ENCODE peak calls at places on chromosomes 6 and 20, in ten cellular contexts. T is GM23338; F is BE2C; X is astrocyte; M is lower lobe of right lung; O is body of pancreas; V is CD4-positive, CD25-positive, alpha-beta regulatory T cell; H is BJ; K is SJSA1; Z is mesendoderm. U is an unnamed sample. For H3K27me3, the result is how much of the 10 kb centered on the place peaks cover.

GRCh38 chr6:139883776-139884175 is 509.3 kb upstream of the CITED2 start:
- DNase-seq in T (no peak), F (no peak), X (peak), M (no peak), O (no peak), V (no peak), H (no peak), K (no peak), Z (peak), U (no peak)

GRCh38 chr6:47400581-47400980 is 77.0 kb upstream of the CD2AP start:
- DNase-seq in T (no peak), F (no peak), X (no peak), M (no peak), O (no peak), V (no peak), H (no peak), K (no peak), Z (no peak), U (no peak)

GRCh38 chr6:34852406-34853085 is 35.3 kb downstream of the TAF11 start:
- DNase-seq in T (peak), F (no peak), X (no peak), M (no peak), O (no peak), V (no peak), H (no peak), K (no peak), Z (no peak), U (no peak)

GRCh38 chr6:170473226-170473789 is 79.8 kb downstream of the PSMB1 start:
- DNase-seq in T (no peak), F (no peak), X (no peak), M (no peak), O (no peak), V (no peak), H (no peak), K (no peak), Z (no peak), U (no peak)

GRCh38 chr6:121382467-121383121 is 48.3 kb upstream of the TBC1D32 start:
- DNase-seq in T (no peak), F (peak), X (no peak), M (no peak), O (peak), V (no peak), H (no peak), K (no peak), Z (peak), U (no peak)

GRCh38 chr6:128516514-128516898 is 3.9 kb downstream of the PTPRK start:
- DNase-seq in T (peak), F (peak), X (no peak), M (no peak), O (no peak), V (no peak), H (no peak), K (no peak), Z (peak), U (no peak)

GRCh38 chr20:54115172-54115854 is 44.9 kb upstream of the BCAS1 start:
- DNase-seq in T (no peak), F (no peak), X (no peak), M (peak), O (no peak), V (no peak), H (no peak), K (no peak), Z (no peak), U (peak)

GRCh38 chr6:1526689-1527088 is 83.0 kb upstream of the FOXC1 start:
- DNase-seq in T (no peak), F (no peak), X (peak), M (no peak), O (peak), V (peak), H (no peak), K (no peak), Z (no peak), U (no peak)

GRCh38 chr20:5090191-5090590 is 29.6 kb downstream of the PCNA start:
- DNase-seq in T (peak), F (no peak), X (no peak), M (no peak), O (no peak), V (peak), H (no peak), K (no peak), Z (no peak), U (peak)

GRCh38 chr6:163415620-163416379 is 1.3 kb downstream of the QKI start:
- DNase-seq in T (peak), F (peak), X (peak), M (peak), O (peak), V (peak), H (no peak), K (no peak), Z (peak), U (peak)

DNA sequence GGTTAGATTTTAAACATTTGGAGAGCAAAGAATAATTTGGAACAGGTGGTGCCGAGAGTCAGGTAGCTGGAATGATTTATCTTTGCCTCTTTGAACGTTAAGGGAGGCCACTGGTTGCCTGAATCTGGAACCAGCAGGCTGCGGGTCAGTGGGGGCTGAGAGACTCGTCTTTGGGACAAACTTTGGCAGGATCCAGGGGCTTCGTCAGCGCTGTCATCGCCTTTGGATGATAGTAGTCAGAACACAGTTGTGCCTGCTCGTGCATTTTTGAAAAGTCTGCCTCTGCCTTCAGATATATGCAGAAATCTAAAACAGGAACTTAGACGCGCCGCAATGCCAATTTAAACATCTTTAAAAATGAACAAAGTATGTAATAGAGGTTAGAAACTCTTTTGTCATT is 5.0 kb downstream of the EYA2 start:
- DNase-seq in T (no peak), F (no peak), X (no peak), M (no peak), O (no peak), V (no peak), H (no peak), K (no peak), Z (no peak), U (no peak)
- H3K27me3 ChIP-seq in T (under half), F (half or more), X (half or more), M (under half), O (under half), V (under half), H (under half), K (half or more), Z (under half), U (under half)

DNA sequence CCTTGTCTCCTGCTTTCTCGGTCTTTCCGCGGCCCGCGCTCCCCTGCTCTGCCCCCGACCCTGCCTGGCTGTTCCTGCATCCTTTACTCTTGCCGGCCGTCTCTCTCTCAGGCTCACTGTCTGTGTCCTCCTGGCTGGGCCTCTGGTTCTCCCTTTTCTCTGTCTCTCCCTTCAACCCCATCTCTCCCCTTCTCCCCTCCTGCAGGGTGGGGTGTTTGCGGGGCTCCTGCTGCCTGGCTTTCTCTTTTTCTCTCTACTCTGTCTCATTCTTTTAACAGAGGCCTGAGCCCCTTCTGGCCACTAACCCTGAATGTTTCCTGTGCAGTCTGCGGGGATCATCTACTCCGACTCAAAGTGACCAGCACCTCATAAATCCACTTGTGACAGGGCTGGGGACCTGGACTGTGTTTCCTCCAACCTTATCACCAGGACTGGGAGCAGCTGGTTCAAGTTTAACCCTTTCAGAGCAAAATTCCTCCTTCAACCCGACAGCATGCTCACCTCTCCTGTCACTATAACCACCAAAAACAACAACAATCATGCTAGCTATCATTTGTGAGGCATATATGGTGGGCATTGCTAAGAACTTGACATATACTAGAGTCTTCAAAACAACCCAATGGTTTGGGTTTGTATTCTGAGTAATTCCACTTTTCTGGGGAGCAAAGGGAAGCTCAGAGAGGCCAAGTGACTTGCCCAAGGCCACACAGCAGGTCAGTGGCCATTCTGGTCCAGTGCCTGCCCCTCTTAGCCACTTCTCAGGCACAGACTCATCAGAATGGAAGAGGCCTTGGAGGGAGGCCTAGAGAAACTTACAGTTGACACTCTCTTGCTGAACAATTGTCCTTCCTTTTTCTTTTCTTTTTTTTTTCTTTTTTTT is 811 bp upstream of the RSPO4 start:
- DNase-seq in T (no peak), F (no peak), X (no peak), M (no peak), O (no peak), V (no peak), H (no peak), K (no peak), Z (no peak), U (no peak)
- H3K27me3 ChIP-seq in T (under half), F (under half), X (under half), M (half or more), O (under half), V (under half), H (under half), K (under half), Z (under half), U (under half)

GRCh38 chr6:30009113-30009512 is 52.0 kb upstream of the POLR1H start:
- DNase-seq in T (no peak), F (no peak), X (no peak), M (no peak), O (no peak), V (no peak), H (no peak), K (no peak), Z (no peak), U (no peak)

GRCh38 chr6:30002871-30003270 is 58.2 kb upstream of the POLR1H start:
- DNase-seq in T (no peak), F (no peak), X (peak), M (no peak), O (no peak), V (no peak), H (no peak), K (no peak), Z (no peak), U (no peak)

GRCh38 chr6:30006170-30007131 is 54.6 kb upstream of the POLR1H start:
- DNase-seq in T (peak), F (no peak), X (no peak), M (peak), O (peak), V (peak), H (no peak), K (no peak), Z (peak), U (peak)

GRCh38 chr6:30005482-30005881 is 55.6 kb upstream of the POLR1H start:
- DNase-seq in T (no peak), F (no peak), X (no peak), M (no peak), O (no peak), V (no peak), H (no peak), K (no peak), Z (no peak), U (no peak)

DNA sequence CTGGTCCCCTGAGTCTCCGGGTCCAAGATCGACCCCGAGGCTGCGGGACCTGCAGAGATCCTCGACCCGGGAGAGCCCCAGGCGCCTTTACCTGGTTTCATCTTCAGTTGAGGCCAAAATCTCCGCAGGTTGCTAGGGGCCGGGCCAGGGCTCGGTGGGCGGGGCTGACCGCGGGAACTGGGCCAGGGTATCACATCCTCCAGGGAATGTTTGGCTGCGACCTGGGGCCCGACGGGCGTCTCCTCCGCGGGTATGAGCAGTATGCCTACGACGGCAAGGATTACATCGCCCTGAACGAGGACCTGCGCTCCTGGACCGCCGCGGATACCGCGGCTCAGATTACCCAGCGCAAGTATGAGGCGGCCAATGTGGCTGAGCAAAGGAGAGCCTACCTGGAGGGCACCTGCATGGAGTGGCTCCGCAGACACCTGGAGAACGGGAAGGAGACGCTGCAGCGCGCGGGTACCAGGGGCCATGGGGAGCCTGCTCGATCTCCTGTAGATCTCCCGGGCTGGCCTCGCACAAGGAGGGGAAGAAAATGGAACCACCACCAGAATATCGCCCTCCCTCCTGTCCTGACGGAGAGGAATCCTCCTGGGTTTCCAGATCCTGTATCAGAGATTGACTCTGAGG is 53.8 kb upstream of the POLR1H start:
- DNase-seq in T (peak), F (no peak), X (no peak), M (peak), O (peak), V (peak), H (no peak), K (no peak), Z (peak), U (peak)
- H3K27me3 ChIP-seq in T (half or more), F (under half), X (under half), M (under half), O (under half), V (under half), H (under half), K (under half), Z (under half), U (under half)

GRCh38 chr20:63150391-63150898 is 65.5 kb downstream of the YTHDF1 start:
- DNase-seq in T (no peak), F (peak), X (no peak), M (peak), O (no peak), V (no peak), H (no peak), K (no peak), Z (no peak), U (peak)
- H3K27me3 ChIP-seq in T (under half), F (half or more), X (under half), M (half or more), O (under half), V (under half), H (under half), K (under half), Z (under half), U (under half)